ENCODE peak calls at places on chromosomes 1 and 21, in four cellular contexts. C is BE2C, S is B cell, R is uterus. M is an unnamed sample.

GRCh38 chr1:235391879-235392278 is 24.7 kb downstream of the TBCE start:
- DNase-seq in C (no peak), S (no peak), R (no peak), M (no peak)

GRCh38 chr1:53982034-53982761 is 35.8 kb downstream of the LDLRAD1 start:
- DNase-seq in C (no peak), S (no peak), R (peak), M (peak)

GRCh38 chr1:35808376-35809155 is 750 bp downstream of the AGO4 start:
- DNase-seq in C (peak), S (peak), R (peak), M (no peak)

GRCh38 chr1:41331546-41331917 is 29.7 kb upstream of the FOXO6 start:
- DNase-seq in C (no peak), S (no peak), R (no peak), M (no peak)

GRCh38 chr21:45286671-45287437 is 841 bp downstream of the POFUT2 start:
- DNase-seq in C (peak), S (no peak), R (no peak), M (peak)

GRCh38 chr1:197001828-197002227 is 24.5 kb downstream of the CFHR5 start:
- DNase-seq in C (no peak), S (no peak), R (no peak), M (no peak)

GRCh38 chr1:182917386-182917785 is 35.6 kb downstream of the SHCBP1L start:
- DNase-seq in C (no peak), S (no peak), R (no peak), M (no peak)

GRCh38 chr1:19390901-19391595 is 78.9 kb downstream of the SLC66A1 start:
- DNase-seq in C (no peak), S (peak), R (peak), M (peak)

GRCh38 chr1:41672641-41673313 is 188.3 kb upstream of the EDN2 start:
- DNase-seq in C (no peak), S (no peak), R (no peak), M (no peak)

GRCh38 chr1:245261786-245262185 is 107.0 kb downstream of the KIF26B start:
- DNase-seq in C (no peak), S (no peak), R (no peak), M (no peak)

GRCh38 chr1:156648496-156648895 is 6.6 kb downstream of the BCAN start:
- DNase-seq in C (no peak), S (no peak), R (no peak), M (no peak)

DNA sequence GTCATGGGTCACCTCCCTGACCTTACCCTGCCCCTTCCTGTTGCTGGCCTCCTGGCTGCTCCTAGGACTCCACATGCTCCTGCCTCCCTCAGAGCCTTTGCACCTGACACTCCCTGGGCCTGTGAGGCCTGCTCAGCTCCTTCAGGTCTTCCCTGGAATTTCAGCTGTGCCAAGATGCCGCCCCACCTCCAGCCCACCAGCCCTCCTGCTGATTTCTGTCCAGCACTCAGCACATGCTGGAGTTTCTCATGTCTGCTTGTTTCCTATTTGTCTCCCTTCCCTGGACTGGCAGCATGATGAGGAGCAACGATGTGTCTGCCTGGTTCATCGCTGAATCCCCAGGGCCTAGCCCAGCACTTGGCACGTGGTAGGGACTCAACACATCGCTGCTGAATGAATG is 3.0 kb downstream of the MFAP2 start:
- DNase-seq in C (no peak), S (no peak), R (no peak), M (no peak)
- TF ChIP-seq CTCF in C (no peak), S (no peak), R (no peak), M (no peak)

GRCh38 chr1:72034827-72035226 is 247.5 kb downstream of the NEGR1 start:
- DNase-seq in C (no peak), S (no peak), R (no peak), M (no peak)

DNA sequence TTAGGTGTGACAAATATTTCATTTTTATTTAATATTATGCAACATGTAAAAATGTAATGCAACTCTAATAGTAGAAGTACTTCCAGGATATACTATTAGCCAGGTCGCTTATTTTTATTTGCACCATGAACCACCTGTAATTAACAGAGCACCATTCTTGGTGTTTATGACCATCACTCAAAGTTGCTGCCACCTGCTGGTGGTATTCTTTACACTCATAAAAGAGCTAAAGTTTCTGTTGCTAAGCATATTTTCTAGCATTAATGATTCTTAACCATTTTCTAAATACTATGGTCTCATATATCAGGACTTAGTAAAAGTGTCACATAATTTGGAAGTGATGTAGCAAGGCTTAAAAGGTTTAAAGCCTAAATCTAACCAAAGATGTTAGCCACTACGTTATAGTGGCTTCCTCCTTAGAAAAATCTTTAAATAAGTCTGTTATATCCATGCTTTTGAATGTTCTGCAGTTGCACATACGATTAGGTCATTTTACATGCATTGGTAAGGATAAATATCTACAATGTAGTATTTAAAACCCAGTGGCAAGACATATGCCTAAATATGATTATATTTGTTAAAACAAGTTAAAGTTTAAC is 244.5 kb downstream of the NEGR1 start:
- DNase-seq in C (peak), S (no peak), R (no peak), M (peak)
- TF ChIP-seq CTCF in C (peak), S (peak), R (peak), M (peak)

DNA sequence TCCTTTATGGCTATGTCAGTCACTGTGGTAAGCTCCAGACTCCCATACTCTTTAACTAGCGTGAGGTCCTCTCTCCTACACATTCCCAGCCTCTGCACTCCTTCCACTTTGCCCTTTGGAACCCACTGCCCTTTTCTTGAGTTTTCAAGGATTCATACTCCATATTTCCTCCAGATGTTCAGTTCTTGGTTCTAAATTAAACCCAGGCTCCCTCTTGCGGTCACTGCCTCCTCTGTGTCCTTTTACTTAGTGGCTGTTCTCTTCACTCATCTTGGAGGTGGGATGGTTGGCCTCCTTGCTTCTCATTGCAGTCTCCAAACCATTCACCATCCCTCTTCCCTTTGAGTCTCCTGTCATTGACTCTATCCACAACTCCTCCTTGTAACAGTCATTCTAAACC is 208.1 kb downstream of the TGFB2 start:
- DNase-seq in C (peak), S (no peak), R (no peak), M (no peak)
- TF ChIP-seq CTCF in C (peak), S (no peak), R (no peak), M (no peak)

GRCh38 chr1:22831729-22832413 is 121.2 kb downstream of the EPHB2 start:
- DNase-seq in C (no peak), S (no peak), R (no peak), M (no peak)
- TF ChIP-seq CTCF in C (no peak), S (no peak), R (no peak), M (no peak)

DNA sequence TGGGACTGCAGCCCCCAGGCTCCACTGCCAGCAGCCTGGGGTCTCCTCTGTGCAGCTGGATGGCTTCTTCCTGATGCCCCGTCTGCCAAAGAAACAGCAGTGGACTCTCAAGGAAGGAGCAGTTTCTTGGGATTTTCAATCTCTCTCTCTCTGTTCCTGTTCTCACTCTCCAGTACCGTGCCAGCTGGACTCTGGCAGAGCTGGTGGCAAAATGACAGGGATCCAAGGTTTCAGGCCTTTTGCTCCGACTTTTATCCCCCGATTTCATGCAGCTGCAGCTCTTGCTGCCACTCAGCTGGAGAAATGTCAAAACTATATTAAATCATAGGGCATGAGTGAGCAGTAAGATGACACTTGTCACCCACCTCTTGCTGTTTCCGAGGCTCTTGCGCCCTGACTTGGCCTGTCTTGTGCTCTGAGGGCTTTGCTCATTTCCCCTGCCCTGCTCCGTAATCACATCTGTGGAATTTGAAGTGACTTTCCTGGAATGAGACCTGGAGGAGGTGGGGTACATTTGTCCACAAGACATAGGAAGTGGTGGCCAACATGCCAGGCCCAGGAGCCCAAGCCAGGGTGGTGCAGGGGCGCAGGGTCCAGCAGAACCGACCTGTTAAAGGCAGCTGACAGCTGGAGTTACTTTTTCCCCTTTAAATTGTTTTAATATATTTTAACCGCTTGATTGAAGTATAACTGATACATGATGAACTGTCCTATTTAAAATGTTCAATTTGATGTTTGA is 576.2 kb downstream of the PTPRU start:
- DNase-seq in C (no peak), S (no peak), R (no peak), M (no peak)
- TF ChIP-seq CTCF in C (no peak), S (no peak), R (no peak), M (no peak)

DNA sequence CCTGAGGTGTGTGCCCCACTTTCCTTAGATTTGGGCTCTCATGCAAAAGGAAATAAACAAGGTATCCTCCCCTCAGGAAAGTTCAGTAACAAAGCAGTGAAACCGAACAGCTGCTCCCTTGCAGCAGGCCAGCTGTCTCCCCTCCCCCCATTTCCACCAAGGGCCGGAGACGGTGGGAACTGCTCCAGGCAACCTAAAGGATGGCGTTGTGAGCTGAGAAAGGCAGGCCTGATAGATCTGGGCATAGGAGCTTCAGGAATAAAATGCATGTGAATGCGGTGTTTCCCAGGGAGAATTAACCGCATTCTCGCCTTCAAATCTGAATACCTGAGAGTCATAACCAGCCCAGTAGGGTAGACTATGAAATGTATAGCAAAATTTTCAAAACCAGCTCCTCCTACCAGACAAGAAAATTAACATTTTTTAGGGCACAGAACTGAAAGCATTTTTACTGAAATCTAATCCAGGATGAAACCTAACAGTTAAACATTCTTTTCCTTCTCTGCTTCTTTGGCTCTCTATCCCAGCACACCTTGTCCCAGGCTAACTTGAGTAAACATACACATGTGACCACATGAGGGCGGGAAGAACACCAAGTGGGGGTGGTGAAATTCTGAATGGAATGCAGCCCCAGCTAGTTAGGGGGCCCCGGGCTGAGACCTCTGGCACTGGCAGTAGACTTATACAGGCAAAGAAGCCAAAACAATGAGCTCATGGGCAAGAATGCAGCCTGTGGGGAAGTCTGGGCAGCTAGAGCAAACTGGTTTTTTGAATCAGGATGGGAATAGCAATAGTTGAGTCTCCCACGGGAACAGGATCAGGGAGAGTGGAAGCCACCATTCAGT is 11.5 kb downstream of the MCL1 start:
- DNase-seq in C (peak), S (no peak), R (peak), M (peak)
- TF ChIP-seq CTCF in C (no peak), S (no peak), R (no peak), M (no peak)

GRCh38 chr1:216310776-216311175 is 112.5 kb downstream of the USH2A start:
- DNase-seq in C (peak), S (no peak), R (no peak), M (peak)
- TF ChIP-seq CTCF in C (peak), S (peak), R (no peak), M (peak)

GRCh38 chr1:202197670-202198359 is 4.2 kb downstream of the LGR6 start:
- DNase-seq in C (no peak), S (no peak), R (no peak), M (no peak)

GRCh38 chr1:202192770-202193613 is 607 bp upstream of the LGR6 start:
- DNase-seq in C (peak), S (peak), R (peak), M (peak)

GRCh38 chr1:202194328-202194648 is 689 bp downstream of the LGR6 start:
- DNase-seq in C (no peak), S (no peak), R (no peak), M (no peak)

GRCh38 chr1:202189919-202190715 is 3.5 kb upstream of the LGR6 start:
- DNase-seq in C (no peak), S (no peak), R (no peak), M (no peak)

GRCh38 chr1:202193614-202194327 is at the start of gene LGR6:
- DNase-seq in C (no peak), S (peak), R (no peak), M (peak)
- TF ChIP-seq CTCF in C (no peak), S (no peak), R (peak), M (no peak)

GRCh38 chr1:162319510-162320160 is 57.0 kb downstream of the SPATA46 start:
- DNase-seq in C (no peak), S (no peak), R (no peak), M (peak)
- TF ChIP-seq CTCF in C (no peak), S (no peak), R (no peak), M (no peak)

M was measured in nephron progenitor cell.